ENCODE peak calls at places on chromosomes 12 and 14, in eight cellular contexts. F is activated CD8-positive, alpha-beta memory T cell treated with anti-CD3 and anti-CD28 coated beads for 48 hours; J is Peyer's patch; E is activated naive CD4-positive, alpha-beta T cell; K is effector CD4-positive, alpha-beta T cell; N is posterior cingulate gyrus; Y is hepatic stellate cell; D is foreskin fibroblast. O is an unnamed sample.

GRCh38 chr12:105330283-105330937 is at the start of gene C12orf75:
- DNase-seq in F (peak; percentile 63), J (peak; percentile 85), E (peak; percentile 56), K (peak; percentile 71), N (peak; percentile 64), Y (peak; percentile 94), D (peak; percentile 92), O (peak; percentile 72)

GRCh38 chr12:6774557-6775062 is 2.3 kb downstream of the LAG3 start:
- DNase-seq in F (no peak), J (no peak), E (no peak), K (no peak), N (no peak), Y (no peak), D (no peak), O (peak; percentile 23)

GRCh38 chr14:37583358-37584210 is 11.5 kb downstream of the FOXA1 start:
- DNase-seq in F (no peak), J (peak; percentile 72), E (no peak), K (no peak), N (no peak), Y (no peak), D (no peak), O (no peak)

GRCh38 chr12:40560848-40561247 is 131.4 kb upstream of the CNTN1 start:
- DNase-seq in F (no peak), J (no peak), E (no peak), K (no peak), N (no peak), Y (no peak), D (no peak), O (no peak)

GRCh38 chr14:87628129-87628528 is 364.9 kb downstream of the GALC start:
- DNase-seq in F (no peak), J (no peak), E (no peak), K (no peak), N (no peak), Y (no peak), D (peak; percentile 48), O (no peak)

GRCh38 chr14:70289138-70289537 is 70.3 kb downstream of the COX16 start:
- DNase-seq in F (peak; percentile 1), J (no peak), E (no peak), K (no peak), N (no peak), Y (no peak), D (no peak), O (no peak)

GRCh38 chr14:78455896-78456435 is 285.8 kb downstream of the NRXN3 start:
- DNase-seq in F (no peak), J (no peak), E (no peak), K (no peak), N (peak; percentile 33), Y (no peak), D (no peak), O (no peak)

GRCh38 chr14:22379727-22380126 is 209.3 kb downstream of the DAD1 start:
- DNase-seq in F (no peak), J (no peak), E (no peak), K (no peak), N (no peak), Y (no peak), D (no peak), O (no peak)

GRCh38 chr12:55930771-55931316 is at the start of gene DGKA:
- DNase-seq in F (no peak), J (peak; percentile 73), E (peak; percentile 18), K (peak; percentile 56), N (no peak), Y (peak; percentile 78), D (peak; percentile 86), O (peak; percentile 48)

GRCh38 chr12:42325776-42326465 is at the start of the genes PPHLN1 and ZCRB1:
- DNase-seq in F (peak; percentile 74), J (peak; percentile 86), E (peak; percentile 36), K (peak; percentile 76), N (peak; percentile 79), Y (peak; percentile 72), D (peak; percentile 89), O (peak; percentile 76)

GRCh38 chr12:78120866-78121590 is 290.3 kb downstream of the NAV3 start:
- DNase-seq in F (no peak), J (no peak), E (no peak), K (no peak), N (no peak), Y (no peak), D (peak; percentile 55), O (no peak)

GRCh38 chr12:40439771-40440492 is 215.1 kb downstream of the LRRK2 start:
- DNase-seq in F (no peak), J (no peak), E (no peak), K (no peak), N (no peak), Y (no peak), D (no peak), O (no peak)

GRCh38 chr12:32558941-32559340 is 120.2 kb upstream of the DNM1L start:
- DNase-seq in F (no peak), J (no peak), E (no peak), K (no peak), N (no peak), Y (peak; percentile 31), D (peak; percentile 80), O (no peak)

GRCh38 chr12:41943671-41944070 is 201.0 kb downstream of the GXYLT1 start:
- DNase-seq in F (no peak), J (no peak), E (no peak), K (no peak), N (no peak), Y (no peak), D (no peak), O (no peak)

GRCh38 chr12:3964404-3964803 is 91.2 kb upstream of the PARP11 start:
- DNase-seq in F (no peak), J (no peak), E (no peak), K (no peak), N (no peak), Y (no peak), D (peak; percentile 7), O (no peak)

GRCh38 chr12:42129595-42130204 is 15.0 kb downstream of the GXYLT1 start:
- DNase-seq in F (no peak), J (no peak), E (no peak), K (no peak), N (peak; percentile 28), Y (peak; percentile 21), D (peak; percentile 83), O (no peak)

GRCh38 chr14:92789457-92790089 is 4.5 kb upstream of the GOLGA5 start:
- DNase-seq in F (no peak), J (no peak), E (no peak), K (no peak), N (no peak), Y (no peak), D (no peak), O (no peak)

GRCh38 chr14:73230051-73230450 is 7.3 kb upstream of the PAPLN start:
- DNase-seq in F (no peak), J (no peak), E (no peak), K (no peak), N (no peak), Y (no peak), D (no peak), O (no peak)

GRCh38 chr12:26452511-26452910 is 257.1 kb downstream of the SSPN start:
- DNase-seq in F (no peak), J (no peak), E (no peak), K (no peak), N (no peak), Y (no peak), D (no peak), O (no peak)

GRCh38 chr14:36934304-36934703 is 238.1 kb downstream of the SLC25A21 start:
- DNase-seq in F (no peak), J (no peak), E (no peak), K (no peak), N (no peak), Y (no peak), D (no peak), O (no peak)

GRCh38 chr12:22935090-22935489 is 310.1 kb downstream of the ETNK1 start:
- DNase-seq in F (no peak), J (no peak), E (no peak), K (no peak), N (no peak), Y (peak; percentile 42), D (peak; percentile 3), O (no peak)

GRCh38 chr12:4265280-4265679 is 8.3 kb upstream of the CCND2 start:
- DNase-seq in F (no peak), J (no peak), E (no peak), K (no peak), N (no peak), Y (no peak), D (no peak), O (no peak)

GRCh38 chr12:120370343-120371243 is 1.6 kb upstream of the MSI1 start:
- DNase-seq in F (no peak), J (no peak), E (no peak), K (no peak), N (no peak), Y (no peak), D (no peak), O (no peak)

GRCh38 chr14:21612324-21612723 is 22.4 kb downstream of the OR10G2 start:
- DNase-seq in F (no peak), J (no peak), E (no peak), K (no peak), N (no peak), Y (no peak), D (no peak), O (no peak)

GRCh38 chr14:92408186-92408585 is 85.2 kb downstream of the SLC24A4 start:
- DNase-seq in F (no peak), J (no peak), E (no peak), K (no peak), N (no peak), Y (no peak), D (peak; percentile 62), O (no peak)

GRCh38 chr14:104598461-104599273 is 5.9 kb downstream of the TMEM179 start:
- DNase-seq in F (no peak), J (peak; percentile 45), E (no peak), K (no peak), N (peak; percentile 9), Y (no peak), D (peak; percentile 42), O (no peak)

GRCh38 chr14:22472935-22473854 is 115.8 kb downstream of the DAD1 start:
- DNase-seq in F (no peak), J (no peak), E (no peak), K (no peak), N (peak; percentile 60), Y (peak; percentile 11), D (peak; percentile 55), O (no peak)

GRCh38 chr12:57614178-57614947 is 3.1 kb downstream of the ARHGEF25 start:
- DNase-seq in F (no peak), J (no peak), E (no peak), K (no peak), N (no peak), Y (peak; percentile 69), D (peak; percentile 27), O (no peak)

GRCh38 chr12:50618864-50619609 is 114.3 kb downstream of the DIP2B start:
- DNase-seq in F (no peak), J (no peak), E (no peak), K (no peak), N (no peak), Y (no peak), D (peak; percentile 50), O (no peak)

GRCh38 chr12:82862069-82862841 is 175.5 kb downstream of the TMTC2 start:
- DNase-seq in F (no peak), J (no peak), E (no peak), K (no peak), N (no peak), Y (no peak), D (peak; percentile 58), O (no peak)

GRCh38 chr14:104389326-104390220 is 190.0 kb upstream of the C14orf180 start:
- DNase-seq in F (no peak), J (peak; percentile 21), E (no peak), K (peak; percentile 23), N (no peak), Y (no peak), D (no peak), O (peak; percentile 34)

GRCh38 chr12:25829192-25829591 is 129.3 kb upstream of the RASSF8 start:
- DNase-seq in F (no peak), J (no peak), E (no peak), K (no peak), N (no peak), Y (peak; percentile 67), D (peak; percentile 99), O (no peak)

GRCh38 chr14:33580221-33580749 is 370.6 kb downstream of the EGLN3 start:
- DNase-seq in F (no peak), J (peak; percentile 48), E (no peak), K (no peak), N (no peak), Y (no peak), D (no peak), O (no peak)

GRCh38 chr12:4825139-4825858 is 84.4 kb upstream of the KCNA1 start:
- DNase-seq in F (no peak), J (no peak), E (no peak), K (no peak), N (no peak), Y (no peak), D (no peak), O (no peak)

O was measured in effector memory CD4-positive, alpha-beta T cell.